ENCODE peak calls at places on chromosomes 4 and X, in four cellular contexts. H is pons; R is activated T-cell treated with anti-CD3 and anti-CD28 coated beads, Interleukin-2, amount 50 U/mL, for 72 hours; M is ureter. X is an unnamed sample.

GRCh38 chr4:41692717-41693345 is 55.7 kb downstream of the PHOX2B start:
- DNase-seq in H (peak), M (peak), R (peak), X (peak)

GRCh38 chr4:107747748-107748486 is 27.9 kb upstream of the PAPSS1 start:
- DNase-seq in M (no peak), R (no peak), H (no peak), X (no peak)

GRCh38 chr4:92101609-92102231 is 202.0 kb upstream of the GRID2 start:
- DNase-seq in R (no peak), H (no peak), M (no peak), X (peak)

GRCh38 chrX:14673764-14674163 is 144.4 kb downstream of the GLRA2 start:
- DNase-seq in M (peak), H (no peak), R (peak), X (peak)

GRCh38 chr4:20194079-20195013 is 57.4 kb upstream of the SLIT2 start:
- DNase-seq in H (no peak), M (no peak), R (no peak), X (peak)

GRCh38 chrX:111869639-111870034 is 6.3 kb upstream of the TRPC5OS start:
- DNase-seq in H (peak), R (peak), M (peak), X (peak)

GRCh38 chrX:136639506-136640176 is 8.3 kb upstream of the CD40LG start:
- DNase-seq in M (no peak), R (no peak), H (no peak), X (peak)

GRCh38 chr4:98261291-98262271 is at the start of gene RAP1GDS1:
- DNase-seq in H (peak), M (peak), R (peak), X (peak)

GRCh38 chr4:140374130-140374477 is 658 bp downstream of the SCOC start:
- DNase-seq in H (no peak), M (no peak), R (no peak), X (no peak)

GRCh38 chr4:127936974-127937373 is 28.0 kb downstream of the MFSD8 start:
- DNase-seq in R (no peak), H (no peak), M (no peak), X (peak)

GRCh38 chrX:40100537-40101429 is 3.0 kb upstream of the BCOR start:
- DNase-seq in M (no peak), H (no peak), R (no peak), X (no peak)

GRCh38 chr4:99763635-99764101 is 53.0 kb upstream of the DAPP1 start:
- DNase-seq in H (peak), M (no peak), R (peak), X (peak)

GRCh38 chr4:137703225-137703624 is 170.9 kb upstream of the PCDH18 start:
- DNase-seq in H (no peak), R (no peak), M (no peak), X (no peak)

GRCh38 chrX:23742174-23742692 is 843 bp downstream of the ACOT9 start:
- DNase-seq in H (no peak), R (peak), M (peak), X (peak)

X was measured in GM23248.